ENCODE peak calls at places on chromosomes 7 and 10, in five cellular contexts. One of them, this sample, is unnamed.

GRCh38 chr10:49089789-49090595 is 25.3 kb downstream of the VSTM4 start:
- DNase-seq in HCT116: no peak
- DNase-seq in HepG2: no peak
- DNase-seq in K562: no peak
- DNase-seq in GM12878: no peak
- DNase-seq in this sample: no peak

GRCh38 chr7:117458977-117459583 is 20.7 kb upstream of the CFTR start:
- DNase-seq in HCT116: peak; percentile 21
- DNase-seq in HepG2: peak; percentile 18
- DNase-seq in K562: peak; percentile 39
- DNase-seq in GM12878: no peak
- DNase-seq in this sample: peak; percentile 71

GRCh38 chr7:140314571-140315480 is 83.5 kb downstream of the SLC37A3 start:
- DNase-seq in HCT116: no peak
- DNase-seq in HepG2: no peak
- DNase-seq in K562: no peak
- DNase-seq in GM12878: no peak
- DNase-seq in this sample: no peak

GRCh38 chr7:81776159-81776558 is 6.3 kb upstream of the HGF start:
- DNase-seq in HCT116: no peak
- DNase-seq in HepG2: no peak
- DNase-seq in K562: no peak
- DNase-seq in GM12878: no peak
- DNase-seq in this sample: no peak

GRCh38 chr7:7018290-7018689 is 164.1 kb upstream of the C1GALT1 start:
- DNase-seq in HCT116: no peak
- DNase-seq in HepG2: no peak
- DNase-seq in K562: no peak
- DNase-seq in GM12878: no peak
- DNase-seq in this sample: no peak

GRCh38 chr7:42226354-42226941 is 10.6 kb downstream of the GLI3 start:
- DNase-seq in HCT116: no peak
- DNase-seq in HepG2: no peak
- DNase-seq in K562: no peak
- DNase-seq in GM12878: no peak
- DNase-seq in this sample: no peak

GRCh38 chr7:1804310-1804709 is 134.2 kb downstream of the ELFN1 start:
- DNase-seq in HCT116: no peak
- DNase-seq in HepG2: no peak
- DNase-seq in K562: no peak
- DNase-seq in GM12878: no peak
- DNase-seq in this sample: no peak

GRCh38 chr10:14732146-14732545 is 42.6 kb downstream of the FAM107B start:
- DNase-seq in HCT116: no peak
- DNase-seq in HepG2: no peak
- DNase-seq in K562: no peak
- DNase-seq in GM12878: no peak
- DNase-seq in this sample: no peak

GRCh38 chr10:103451091-103451801 is 924 bp downstream of the CALHM2 start:
- DNase-seq in HCT116: peak; percentile 73
- DNase-seq in HepG2: no peak
- DNase-seq in K562: peak; percentile 40
- DNase-seq in GM12878: no peak
- DNase-seq in this sample: no peak

GRCh38 chr10:102461187-102462054 is 10.1 kb upstream of the C10orf95 start:
- DNase-seq in HCT116: peak; percentile 87
- DNase-seq in HepG2: peak; percentile 77
- DNase-seq in K562: peak; percentile 97
- DNase-seq in GM12878: peak; percentile 43
- DNase-seq in this sample: peak; percentile 98

GRCh38 chr7:73706122-73707044 is 13.1 kb downstream of the STX1A start:
- DNase-seq in HCT116: peak; percentile 68
- DNase-seq in HepG2: no peak
- DNase-seq in K562: peak; percentile 54
- DNase-seq in GM12878: no peak
- DNase-seq in this sample: no peak

GRCh38 chr10:70381491-70382421 is 669 bp downstream of the LRRC20 start:
- DNase-seq in HCT116: no peak
- DNase-seq in HepG2: no peak
- DNase-seq in K562: peak; percentile 72
- DNase-seq in GM12878: no peak
- DNase-seq in this sample: peak; percentile 75

GRCh38 chr10:89185658-89186057 is 21.5 kb downstream of the CH25H start:
- DNase-seq in HCT116: no peak
- DNase-seq in HepG2: no peak
- DNase-seq in K562: no peak
- DNase-seq in GM12878: no peak
- DNase-seq in this sample: no peak

GRCh38 chr10:108452483-108453060 is 1288.1 kb upstream of the SORCS1 start:
- DNase-seq in HCT116: no peak
- DNase-seq in HepG2: no peak
- DNase-seq in K562: no peak
- DNase-seq in GM12878: no peak
- DNase-seq in this sample: no peak

GRCh38 chr10:123381271-123381670 is 227.1 kb downstream of the BUB3 start:
- DNase-seq in HCT116: no peak
- DNase-seq in HepG2: peak; percentile 3
- DNase-seq in K562: no peak
- DNase-seq in GM12878: no peak
- DNase-seq in this sample: no peak

GRCh38 chr10:78263521-78263988 is 229.9 kb downstream of the RPS24 start:
- DNase-seq in HCT116: no peak
- DNase-seq in HepG2: no peak
- DNase-seq in K562: no peak
- DNase-seq in GM12878: no peak
- DNase-seq in this sample: no peak

GRCh38 chr10:79223346-79224048 is 123.8 kb upstream of the PPIF start:
- DNase-seq in HCT116: no peak
- DNase-seq in HepG2: no peak
- DNase-seq in K562: no peak
- DNase-seq in GM12878: no peak
- DNase-seq in this sample: peak; percentile 46

GRCh38 chr10:58513189-58514101 is 773 bp downstream of the BICC1 start:
- DNase-seq in HCT116: no peak
- DNase-seq in HepG2: no peak
- DNase-seq in K562: no peak
- DNase-seq in GM12878: no peak
- DNase-seq in this sample: peak; percentile 62

GRCh38 chr7:78112488-78112887 is 313.9 kb downstream of the PHTF2 start:
- DNase-seq in HCT116: no peak
- DNase-seq in HepG2: no peak
- DNase-seq in K562: no peak
- DNase-seq in GM12878: no peak
- DNase-seq in this sample: no peak

GRCh38 chr7:64494912-64495461 is 67.9 kb downstream of the ZNF680 start:
- DNase-seq in HCT116: no peak
- DNase-seq in HepG2: no peak
- DNase-seq in K562: no peak
- DNase-seq in GM12878: no peak
- DNase-seq in this sample: peak; percentile 62

GRCh38 chr10:103284170-103284569 is 7.2 kb downstream of the INA start:
- DNase-seq in HCT116: no peak
- DNase-seq in HepG2: no peak
- DNase-seq in K562: no peak
- DNase-seq in GM12878: no peak
- DNase-seq in this sample: no peak

GRCh38 chr7:139471740-139472353 is 11.6 kb downstream of the KLRG2 start:
- DNase-seq in HCT116: no peak
- DNase-seq in HepG2: peak; percentile 28
- DNase-seq in K562: no peak
- DNase-seq in GM12878: no peak
- DNase-seq in this sample: no peak

DNA sequence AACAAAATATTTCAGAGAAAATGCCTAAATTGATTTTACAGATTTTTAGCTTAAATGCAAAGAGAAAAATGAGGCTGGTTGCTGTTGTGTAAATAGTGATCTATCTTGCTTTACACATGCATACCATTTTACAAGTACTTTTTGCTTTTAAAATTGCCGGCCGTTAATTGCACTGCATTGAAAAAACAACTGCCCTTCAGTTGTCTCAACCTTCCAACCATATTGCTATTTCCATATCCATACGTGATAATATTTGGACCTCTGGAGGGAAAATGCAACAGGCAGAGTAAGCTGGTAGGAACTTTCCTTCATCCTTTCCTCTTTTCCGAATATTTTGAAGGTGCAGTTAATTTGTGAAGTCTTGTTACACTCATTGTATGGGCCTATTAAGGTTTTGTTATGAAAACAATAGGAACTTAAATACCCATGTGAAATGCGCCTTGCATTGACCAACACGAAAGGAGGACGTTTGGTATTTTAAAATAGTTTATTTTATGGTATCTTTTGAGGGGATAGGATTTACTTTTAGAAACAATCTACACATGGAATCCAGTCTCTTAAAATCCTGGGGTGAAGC is 11.3 kb downstream of the BMI1 start:
- DNase-seq in HCT116: no peak
- DNase-seq in HepG2: no peak
- DNase-seq in K562: no peak
- DNase-seq in GM12878: no peak
- DNase-seq in this sample: no peak
- TF ChIP-seq EZH2 in HCT116: no peak
- TF ChIP-seq EZH2 in HepG2: no peak
- TF ChIP-seq EZH2 in K562: no peak
- TF ChIP-seq EZH2 in GM12878: no peak
- TF ChIP-seq EZH2 in this sample: peak; percentile 93

DNA sequence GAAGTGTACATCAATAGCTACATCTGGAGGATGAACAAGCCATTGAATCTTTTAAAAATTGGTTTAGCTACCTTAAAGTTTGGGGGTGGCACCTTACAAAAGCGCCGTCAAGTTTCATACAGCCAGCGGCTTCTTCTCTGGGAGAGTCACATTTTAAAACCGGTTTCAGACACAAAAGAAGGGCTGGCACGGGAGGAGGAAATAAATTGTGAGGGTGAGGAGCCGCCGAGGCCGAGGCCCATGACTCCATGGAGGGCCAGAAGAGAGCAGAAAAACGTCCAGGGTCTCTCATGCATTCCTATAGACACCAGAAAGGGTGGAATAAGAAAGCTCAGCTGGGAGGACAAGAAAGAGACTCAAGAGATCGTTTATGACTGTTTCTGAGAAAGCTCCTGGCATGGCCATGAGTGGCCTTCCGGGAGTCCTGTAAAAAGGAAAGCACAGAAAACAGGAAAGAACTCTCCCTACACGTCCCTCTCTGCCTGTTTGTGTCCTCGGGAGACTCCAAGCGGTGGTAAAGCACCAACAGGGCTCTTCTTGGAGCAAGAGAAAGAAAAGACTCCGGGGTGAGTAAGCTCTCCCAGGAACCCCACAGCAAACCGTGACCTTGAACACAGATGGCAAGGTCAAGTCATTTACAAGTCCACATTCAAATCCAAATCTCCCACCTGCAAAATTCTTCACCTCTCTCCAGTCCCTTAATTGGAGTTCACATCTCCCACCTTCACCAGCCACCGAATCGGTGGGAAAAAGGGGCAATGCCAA is 1.8 kb downstream of the FRAT2 start:
- DNase-seq in HCT116: no peak
- DNase-seq in HepG2: peak; percentile 77
- DNase-seq in K562: peak; percentile 43
- DNase-seq in GM12878: no peak
- DNase-seq in this sample: peak; percentile 59
- TF ChIP-seq REST in HCT116: no peak
- TF ChIP-seq REST in HepG2: no peak
- TF ChIP-seq REST in K562: no peak
- TF ChIP-seq REST in GM12878: no peak
- TF ChIP-seq REST in this sample: no peak

DNA sequence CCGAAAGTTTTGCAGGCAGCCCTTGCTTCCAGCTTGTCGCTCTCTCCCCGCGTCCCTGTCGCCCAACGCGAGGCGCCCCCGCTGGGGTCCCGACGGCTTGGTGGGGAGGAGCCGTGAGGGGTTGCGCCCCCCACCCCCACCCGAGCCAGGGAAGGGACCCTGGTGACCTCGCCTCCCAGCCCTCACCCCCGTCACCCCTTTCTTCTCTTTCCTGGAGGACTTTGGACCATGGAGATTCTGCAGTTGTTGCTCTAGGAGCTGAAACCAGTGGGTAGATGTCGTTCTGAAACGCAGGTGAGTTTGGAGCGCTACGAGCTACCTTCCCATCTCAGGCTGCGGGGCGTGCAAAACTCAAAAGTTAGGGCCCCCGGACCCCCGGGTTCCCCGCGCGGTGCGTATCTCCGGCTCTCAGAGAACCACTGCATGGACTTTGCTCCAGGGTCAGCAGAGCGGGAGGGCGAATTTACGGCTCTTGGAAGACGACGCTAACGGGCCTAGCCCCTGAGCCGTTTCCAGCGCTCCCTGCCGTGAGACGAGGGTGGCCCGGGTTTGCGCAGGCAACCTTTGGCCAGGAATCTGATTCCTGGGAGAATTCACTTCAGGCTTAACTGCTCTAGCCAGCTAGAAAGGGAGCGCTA is 684 bp upstream of the ATXN7L1 start:
- DNase-seq in HCT116: peak; percentile 4
- DNase-seq in HepG2: peak; percentile 60
- DNase-seq in K562: peak; percentile 44
- DNase-seq in GM12878: no peak
- DNase-seq in this sample: peak; percentile 84
- TF ChIP-seq EZH2 in HCT116: no peak
- TF ChIP-seq EZH2 in HepG2: no peak
- TF ChIP-seq EZH2 in K562: no peak
- TF ChIP-seq EZH2 in GM12878: no peak
- TF ChIP-seq EZH2 in this sample: peak; percentile 13

GRCh38 chr10:69088471-69088769 is 517 bp downstream of the SRGN start:
- DNase-seq in HCT116: no peak
- DNase-seq in HepG2: no peak
- DNase-seq in K562: no peak
- DNase-seq in GM12878: no peak
- DNase-seq in this sample: no peak

GRCh38 chr10:69089638-69090599 is 2.0 kb downstream of the SRGN start:
- DNase-seq in HCT116: no peak
- DNase-seq in HepG2: no peak
- DNase-seq in K562: no peak
- DNase-seq in GM12878: peak; percentile 65
- DNase-seq in this sample: no peak

GRCh38 chr10:69086131-69086530 is 1.8 kb upstream of the SRGN start:
- DNase-seq in HCT116: no peak
- DNase-seq in HepG2: no peak
- DNase-seq in K562: no peak
- DNase-seq in GM12878: no peak
- DNase-seq in this sample: peak; percentile 54

GRCh38 chr10:69088801-69089501 is 1.0 kb downstream of the SRGN start:
- DNase-seq in HCT116: no peak
- DNase-seq in HepG2: no peak
- DNase-seq in K562: peak; percentile 56
- DNase-seq in GM12878: peak; percentile 61
- DNase-seq in this sample: no peak

GRCh38 chr10:69087600-69088470 is at the start of gene SRGN:
- DNase-seq in HCT116: no peak
- DNase-seq in HepG2: no peak
- DNase-seq in K562: peak; percentile 27
- DNase-seq in GM12878: peak; percentile 97
- DNase-seq in this sample: no peak
- TF ChIP-seq REST in HCT116: no peak
- TF ChIP-seq REST in HepG2: no peak
- TF ChIP-seq REST in K562: no peak
- TF ChIP-seq REST in GM12878: peak; percentile 55
- TF ChIP-seq REST in this sample: no peak